ENCODE peak calls at places on chromosome 4, in five cellular contexts. S, N, J, I and M are unnamed samples.
A peak's percentile ranks its signal among the peaks of the same experiment; 100 is the strongest.

GRCh38 chr4:41160010-41160789 is 54.1 kb downstream of the APBB2 start:
- DNase-seq in S (no peak), J (peak; percentile 93), I (peak; percentile 98), N (peak; percentile 94), M (peak; percentile 82)

GRCh38 chr4:93373893-93374860 is 454.4 kb upstream of the ATOH1 start:
- DNase-seq in N (no peak), S (no peak), I (no peak), J (no peak), M (peak; percentile 14)

GRCh38 chr4:140049024-140049923 is 104.7 kb downstream of the MAML3 start:
- DNase-seq in N (peak; percentile 44), I (peak; percentile 85), S (peak; percentile 80), J (no peak), M (peak; percentile 70)

GRCh38 chr4:51997647-51998046 is 22.5 kb downstream of the LRRC66 start:
- DNase-seq in I (no peak), N (no peak), J (no peak), S (no peak), M (no peak)

GRCh38 chr4:51843309-51844156 is 580 bp downstream of the DCUN1D4 start:
- DNase-seq in J (no peak), N (peak; percentile 79), I (peak; percentile 54), S (peak; percentile 78), M (peak; percentile 71)

GRCh38 chr4:72446353-72447055 is 122.5 kb downstream of the ADAMTS3 start:
- DNase-seq in S (no peak), J (no peak), I (peak; percentile 3), N (no peak), M (no peak)

GRCh38 chr4:8682725-8683124 is 90.2 kb downstream of the CPZ start:
- DNase-seq in I (no peak), N (no peak), S (no peak), J (no peak), M (no peak)

GRCh38 chr4:76680934-76681333 is 217.0 kb downstream of the SOWAHB start:
- DNase-seq in I (no peak), J (no peak), N (no peak), S (no peak), M (no peak)

GRCh38 chr4:5158391-5158770 is 107.1 kb downstream of the STK32B start:
- DNase-seq in J (no peak), I (no peak), N (no peak), S (peak; percentile 23), M (no peak)

GRCh38 chr4:25370242-25370641 is 6.8 kb upstream of the ANAPC4 start:
- DNase-seq in N (no peak), J (no peak), I (no peak), S (peak; percentile 29), M (no peak)

GRCh38 chr4:113368056-113368455 is 318.6 kb downstream of the ANK2 start:
- DNase-seq in N (peak; percentile 28), J (no peak), I (no peak), S (no peak), M (peak; percentile 88)

GRCh38 chr4:36716874-36717273 is 435.5 kb downstream of the DTHD1 start:
- DNase-seq in S (no peak), I (no peak), J (no peak), N (no peak), M (no peak)

GRCh38 chr4:48653217-48654014 is 126.7 kb downstream of the FRYL start:
- DNase-seq in N (peak; percentile 77), J (no peak), S (peak; percentile 20), I (no peak), M (peak; percentile 85)

GRCh38 chr4:1368421-1369090 is 21.5 kb downstream of the UVSSA start:
- DNase-seq in J (no peak), I (no peak), N (no peak), S (peak; percentile 39), M (no peak)

GRCh38 chr4:19880205-19880604 is 371.5 kb upstream of the SLIT2 start:
- DNase-seq in J (no peak), S (no peak), N (peak; percentile 72), I (no peak), M (no peak)

GRCh38 chr4:140071806-140072205 is 82.2 kb downstream of the MAML3 start:
- DNase-seq in N (no peak), J (no peak), S (no peak), I (no peak), M (peak; percentile 98)

GRCh38 chr4:96649536-96649935 is 809.6 kb downstream of the PDHA2 start:
- DNase-seq in N (peak; percentile 46), I (peak; percentile 63), S (no peak), J (peak; percentile 76), M (no peak)

GRCh38 chr4:71231753-71232420 is 106.9 kb upstream of the SLC4A4 start:
- DNase-seq in I (no peak), N (no peak), J (no peak), S (peak; percentile 11), M (peak; percentile 42)

GRCh38 chr4:168475745-168476144 is 4.5 kb downstream of the DDX60L start:
- DNase-seq in J (no peak), I (no peak), S (peak; percentile 38), N (no peak), M (peak; percentile 24)

GRCh38 chr4:83686166-83686565 is 150.3 kb downstream of the GPAT3 start:
- DNase-seq in J (no peak), I (peak; percentile 16), N (peak; percentile 29), S (no peak), M (no peak)

GRCh38 chr4:91298156-91298700 is 1005.5 kb upstream of the GRID2 start:
- DNase-seq in N (no peak), J (no peak), I (no peak), S (no peak), M (no peak)

GRCh38 chr4:132001542-132001941 is 1147.6 kb upstream of the PCDH10 start:
- DNase-seq in I (no peak), J (no peak), N (peak; percentile 54), S (no peak), M (peak; percentile 70)

GRCh38 chr4:120842046-120842445 is 80.5 kb downstream of the PRDM5 start:
- DNase-seq in S (no peak), I (peak; percentile 35), J (no peak), N (peak; percentile 69), M (peak; percentile 76)

GRCh38 chr4:11720292-11720691 is 291.6 kb upstream of the HS3ST1 start:
- DNase-seq in J (no peak), N (peak; percentile 57), I (peak; percentile 62), S (peak; percentile 53), M (peak; percentile 45)

GRCh38 chr4:76611611-76612010 is 176.6 kb downstream of the SHROOM3 start:
- DNase-seq in J (no peak), I (peak; percentile 56), S (no peak), N (no peak), M (no peak)

GRCh38 chr4:3276961-3277360 is 15.9 kb upstream of the RGS12 start:
- DNase-seq in I (no peak), N (no peak), S (no peak), J (no peak), M (peak; percentile 58)

GRCh38 chr4:89215736-89216135 is 91.9 kb downstream of the GPRIN3 start:
- DNase-seq in J (no peak), I (no peak), N (no peak), S (no peak), M (no peak)

GRCh38 chr4:150126201-150126879 is 48.1 kb downstream of the DCLK2 start:
- DNase-seq in I (no peak), S (no peak), N (peak; percentile 83), J (no peak), M (peak; percentile 78)

GRCh38 chr4:125323547-125324100 is 8.9 kb downstream of the FAT4 start:
- DNase-seq in N (peak; percentile 53), J (no peak), S (peak; percentile 18), I (peak; percentile 88), M (peak; percentile 87)

GRCh38 chr4:129087516-129087915 is 5.8 kb downstream of the SCLT1 start:
- DNase-seq in I (no peak), J (no peak), N (no peak), S (no peak), M (no peak)

GRCh38 chr4:5051210-5051691 is at the start of gene STK32B:
- DNase-seq in J (no peak), I (peak; percentile 63), S (peak; percentile 88), N (peak; percentile 86), M (peak; percentile 60)

GRCh38 chr4:73303711-73304110 is 45.1 kb upstream of the ANKRD17 start:
- DNase-seq in J (no peak), S (no peak), N (no peak), I (no peak), M (no peak)

GRCh38 chr4:77861500-77861899 is 1.1 kb upstream of the MRPL1 start:
- DNase-seq in J (no peak), N (no peak), I (no peak), S (no peak), M (no peak)

GRCh38 chr4:69051576-69051943 is 44.7 kb upstream of the UGT2B7 start:
- DNase-seq in I (no peak), S (no peak), N (no peak), J (no peak), M (no peak)
- H2AFZ ChIP-seq in I (no peak overlapping the region), S (no peak overlapping the region), N (no peak overlapping the region), J (no peak overlapping the region), M (no peak overlapping the region)

GRCh38 chr4:15653864-15654391 is 1.2 kb downstream of the FBXL5 start:
- DNase-seq in S (peak; percentile 16), I (peak; percentile 72), J (no peak), N (peak; percentile 80), M (peak; percentile 77)
- H3K4me1 ChIP-seq in S (peaks cover 23% of the 10 kb centered on the region), I (peaks cover 36% of the 10 kb centered on the region), J (peaks cover 8% of the 10 kb centered on the region), N (peaks cover 5% of the 10 kb centered on the region), M (peaks cover 5% of the 10 kb centered on the region)

GRCh38 chr4:109149836-109150235 is 152.6 kb downstream of the COL25A1 start:
- DNase-seq in S (no peak), I (no peak), N (no peak), J (no peak), M (no peak)

GRCh38 chr4:109147135-109147534 is 155.3 kb downstream of the COL25A1 start:
- DNase-seq in I (no peak), S (no peak), J (no peak), N (no peak), M (no peak)

GRCh38 chr4:109148577-109149075 is 153.8 kb downstream of the COL25A1 start:
- DNase-seq in N (no peak), I (no peak), S (no peak), J (no peak), M (no peak)
- H2AFZ ChIP-seq in N (peak overlapping the region; percentile 27), I (no peak overlapping the region), S (no peak overlapping the region), J (no peak overlapping the region), M (no peak overlapping the region)

GRCh38 chr4:145503486-145504072 is 21.9 kb downstream of the SMAD1 start:
- DNase-seq in S (no peak), I (peak; percentile 63), N (no peak), J (no peak), M (no peak)
- H3K4me1 ChIP-seq in S (peaks cover 10% of the 10 kb centered on the region), I (peaks cover 79% of the 10 kb centered on the region), N (peaks cover 7% of the 10 kb centered on the region), J (peaks cover 3% of the 10 kb centered on the region), M (no peaks in the 10 kb centered on the region)